ENCODE peak calls at places on chromosomes 3 and 15, in nine cellular contexts. One of them, this sample, is unnamed.

GRCh38 chr15:31271224-31271635 is 55.4 kb upstream of the KLF13 start:
- DNase-seq in GM06990: no peak
- DNase-seq in cardiac muscle cell: no peak
- DNase-seq in fibroblast of the aortic adventitia: no peak
- DNase-seq in suprapubic skin: peak
- DNase-seq in aorta: no peak
- DNase-seq in astrocyte of the spinal cord: no peak
- DNase-seq in fibroblast of lung: no peak
- DNase-seq in breast epithelium: no peak
- DNase-seq in this sample: no peak

GRCh38 chr3:61381745-61382392 is 130.6 kb upstream of the FHIT start:
- DNase-seq in GM06990: no peak
- DNase-seq in cardiac muscle cell: peak
- DNase-seq in fibroblast of the aortic adventitia: peak
- DNase-seq in suprapubic skin: no peak
- DNase-seq in aorta: no peak
- DNase-seq in astrocyte of the spinal cord: peak
- DNase-seq in fibroblast of lung: peak
- DNase-seq in breast epithelium: no peak
- DNase-seq in this sample: no peak

GRCh38 chr15:63435416-63435815 is 53.8 kb upstream of the CA12 start:
- DNase-seq in GM06990: no peak
- DNase-seq in cardiac muscle cell: no peak
- DNase-seq in fibroblast of the aortic adventitia: no peak
- DNase-seq in suprapubic skin: no peak
- DNase-seq in aorta: no peak
- DNase-seq in astrocyte of the spinal cord: no peak
- DNase-seq in fibroblast of lung: no peak
- DNase-seq in breast epithelium: no peak
- DNase-seq in this sample: no peak

GRCh38 chr3:168117853-168118313 is 22.2 kb upstream of the GOLIM4 start:
- DNase-seq in GM06990: no peak
- DNase-seq in cardiac muscle cell: no peak
- DNase-seq in fibroblast of the aortic adventitia: no peak
- DNase-seq in suprapubic skin: no peak
- DNase-seq in aorta: no peak
- DNase-seq in astrocyte of the spinal cord: peak
- DNase-seq in fibroblast of lung: peak
- DNase-seq in breast epithelium: no peak
- DNase-seq in this sample: no peak

GRCh38 chr3:172102123-172102882 is 62.9 kb downstream of the FNDC3B start:
- DNase-seq in GM06990: peak
- DNase-seq in cardiac muscle cell: no peak
- DNase-seq in fibroblast of the aortic adventitia: no peak
- DNase-seq in suprapubic skin: no peak
- DNase-seq in aorta: no peak
- DNase-seq in astrocyte of the spinal cord: no peak
- DNase-seq in fibroblast of lung: no peak
- DNase-seq in breast epithelium: no peak
- DNase-seq in this sample: peak

GRCh38 chr3:99031778-99032177 is 130.3 kb upstream of the DCBLD2 start:
- DNase-seq in GM06990: no peak
- DNase-seq in cardiac muscle cell: no peak
- DNase-seq in fibroblast of the aortic adventitia: no peak
- DNase-seq in suprapubic skin: no peak
- DNase-seq in aorta: no peak
- DNase-seq in astrocyte of the spinal cord: no peak
- DNase-seq in fibroblast of lung: no peak
- DNase-seq in breast epithelium: no peak
- DNase-seq in this sample: no peak

GRCh38 chr3:49840371-49840770 is 16.0 kb downstream of the TRAIP start:
- DNase-seq in GM06990: no peak
- DNase-seq in cardiac muscle cell: no peak
- DNase-seq in fibroblast of the aortic adventitia: peak
- DNase-seq in suprapubic skin: no peak
- DNase-seq in aorta: no peak
- DNase-seq in astrocyte of the spinal cord: no peak
- DNase-seq in fibroblast of lung: no peak
- DNase-seq in breast epithelium: no peak
- DNase-seq in this sample: no peak

GRCh38 chr15:90394074-90394473 is 6.0 kb downstream of the IQGAP1 start:
- DNase-seq in GM06990: no peak
- DNase-seq in cardiac muscle cell: no peak
- DNase-seq in fibroblast of the aortic adventitia: no peak
- DNase-seq in suprapubic skin: no peak
- DNase-seq in aorta: no peak
- DNase-seq in astrocyte of the spinal cord: no peak
- DNase-seq in fibroblast of lung: no peak
- DNase-seq in breast epithelium: no peak
- DNase-seq in this sample: no peak

GRCh38 chr3:128311441-128311844 is 155.2 kb downstream of the DNAJB8 start:
- DNase-seq in GM06990: no peak
- DNase-seq in cardiac muscle cell: peak
- DNase-seq in fibroblast of the aortic adventitia: no peak
- DNase-seq in suprapubic skin: no peak
- DNase-seq in aorta: no peak
- DNase-seq in astrocyte of the spinal cord: no peak
- DNase-seq in fibroblast of lung: no peak
- DNase-seq in breast epithelium: peak
- DNase-seq in this sample: no peak

GRCh38 chr3:44883999-44884431 is 9.6 kb downstream of the TGM4 start:
- DNase-seq in GM06990: no peak
- DNase-seq in cardiac muscle cell: no peak
- DNase-seq in fibroblast of the aortic adventitia: peak
- DNase-seq in suprapubic skin: no peak
- DNase-seq in aorta: no peak
- DNase-seq in astrocyte of the spinal cord: peak
- DNase-seq in fibroblast of lung: peak
- DNase-seq in breast epithelium: no peak
- DNase-seq in this sample: no peak

GRCh38 chr3:143090486-143090885 is 29.1 kb upstream of the CHST2 start:
- DNase-seq in GM06990: no peak
- DNase-seq in cardiac muscle cell: peak
- DNase-seq in fibroblast of the aortic adventitia: no peak
- DNase-seq in suprapubic skin: no peak
- DNase-seq in aorta: no peak
- DNase-seq in astrocyte of the spinal cord: no peak
- DNase-seq in fibroblast of lung: no peak
- DNase-seq in breast epithelium: no peak
- DNase-seq in this sample: no peak

GRCh38 chr3:45760878-45761711 is 35.2 kb downstream of the SLC6A20 start:
- DNase-seq in GM06990: no peak
- DNase-seq in cardiac muscle cell: peak
- DNase-seq in fibroblast of the aortic adventitia: peak
- DNase-seq in suprapubic skin: no peak
- DNase-seq in aorta: no peak
- DNase-seq in astrocyte of the spinal cord: peak
- DNase-seq in fibroblast of lung: peak
- DNase-seq in breast epithelium: peak
- DNase-seq in this sample: peak

GRCh38 chr3:188301147-188301546 is 147.2 kb downstream of the LPP start:
- DNase-seq in GM06990: no peak
- DNase-seq in cardiac muscle cell: no peak
- DNase-seq in fibroblast of the aortic adventitia: no peak
- DNase-seq in suprapubic skin: no peak
- DNase-seq in aorta: no peak
- DNase-seq in astrocyte of the spinal cord: no peak
- DNase-seq in fibroblast of lung: no peak
- DNase-seq in breast epithelium: no peak
- DNase-seq in this sample: no peak

GRCh38 chr3:188296761-188297689 is 143.1 kb downstream of the LPP start:
- DNase-seq in GM06990: no peak
- DNase-seq in cardiac muscle cell: no peak
- DNase-seq in fibroblast of the aortic adventitia: peak
- DNase-seq in suprapubic skin: no peak
- DNase-seq in aorta: no peak
- DNase-seq in astrocyte of the spinal cord: peak
- DNase-seq in fibroblast of lung: peak
- DNase-seq in breast epithelium: no peak
- DNase-seq in this sample: no peak

GRCh38 chr3:188299068-188299467 is 145.1 kb downstream of the LPP start:
- DNase-seq in GM06990: no peak
- DNase-seq in cardiac muscle cell: no peak
- DNase-seq in fibroblast of the aortic adventitia: no peak
- DNase-seq in suprapubic skin: no peak
- DNase-seq in aorta: no peak
- DNase-seq in astrocyte of the spinal cord: no peak
- DNase-seq in fibroblast of lung: peak
- DNase-seq in breast epithelium: no peak
- DNase-seq in this sample: no peak

GRCh38 chr3:188298585-188298984 is 144.6 kb downstream of the LPP start:
- DNase-seq in GM06990: no peak
- DNase-seq in cardiac muscle cell: no peak
- DNase-seq in fibroblast of the aortic adventitia: peak
- DNase-seq in suprapubic skin: no peak
- DNase-seq in aorta: no peak
- DNase-seq in astrocyte of the spinal cord: peak
- DNase-seq in fibroblast of lung: no peak
- DNase-seq in breast epithelium: no peak
- DNase-seq in this sample: no peak

GRCh38 chr3:188299713-188300112 is 145.8 kb downstream of the LPP start:
- DNase-seq in GM06990: no peak
- DNase-seq in cardiac muscle cell: no peak
- DNase-seq in fibroblast of the aortic adventitia: no peak
- DNase-seq in suprapubic skin: no peak
- DNase-seq in aorta: no peak
- DNase-seq in astrocyte of the spinal cord: no peak
- DNase-seq in fibroblast of lung: no peak
- DNase-seq in breast epithelium: no peak
- DNase-seq in this sample: no peak
- H3K4me3 ChIP-seq in GM06990: no peak
- H3K4me3 ChIP-seq in cardiac muscle cell: no peak
- H3K4me3 ChIP-seq in fibroblast of the aortic adventitia: no peak
- H3K4me3 ChIP-seq in suprapubic skin: no peak
- H3K4me3 ChIP-seq in aorta: no peak
- H3K4me3 ChIP-seq in astrocyte of the spinal cord: no peak
- H3K4me3 ChIP-seq in fibroblast of lung: no peak
- H3K4me3 ChIP-seq in breast epithelium: no peak
- H3K4me3 ChIP-seq in this sample: no peak

GRCh38 chr3:160931474-160931873 is 173.7 kb downstream of the B3GALNT1 start:
- DNase-seq in GM06990: no peak
- DNase-seq in cardiac muscle cell: no peak
- DNase-seq in fibroblast of the aortic adventitia: peak
- DNase-seq in suprapubic skin: no peak
- DNase-seq in aorta: no peak
- DNase-seq in astrocyte of the spinal cord: peak
- DNase-seq in fibroblast of lung: peak
- DNase-seq in breast epithelium: no peak
- DNase-seq in this sample: no peak

GRCh38 chr3:160929595-160929994 is 173.6 kb downstream of the PPM1L start:
- DNase-seq in GM06990: no peak
- DNase-seq in cardiac muscle cell: peak
- DNase-seq in fibroblast of the aortic adventitia: no peak
- DNase-seq in suprapubic skin: no peak
- DNase-seq in aorta: no peak
- DNase-seq in astrocyte of the spinal cord: no peak
- DNase-seq in fibroblast of lung: peak
- DNase-seq in breast epithelium: no peak
- DNase-seq in this sample: no peak

DNA sequence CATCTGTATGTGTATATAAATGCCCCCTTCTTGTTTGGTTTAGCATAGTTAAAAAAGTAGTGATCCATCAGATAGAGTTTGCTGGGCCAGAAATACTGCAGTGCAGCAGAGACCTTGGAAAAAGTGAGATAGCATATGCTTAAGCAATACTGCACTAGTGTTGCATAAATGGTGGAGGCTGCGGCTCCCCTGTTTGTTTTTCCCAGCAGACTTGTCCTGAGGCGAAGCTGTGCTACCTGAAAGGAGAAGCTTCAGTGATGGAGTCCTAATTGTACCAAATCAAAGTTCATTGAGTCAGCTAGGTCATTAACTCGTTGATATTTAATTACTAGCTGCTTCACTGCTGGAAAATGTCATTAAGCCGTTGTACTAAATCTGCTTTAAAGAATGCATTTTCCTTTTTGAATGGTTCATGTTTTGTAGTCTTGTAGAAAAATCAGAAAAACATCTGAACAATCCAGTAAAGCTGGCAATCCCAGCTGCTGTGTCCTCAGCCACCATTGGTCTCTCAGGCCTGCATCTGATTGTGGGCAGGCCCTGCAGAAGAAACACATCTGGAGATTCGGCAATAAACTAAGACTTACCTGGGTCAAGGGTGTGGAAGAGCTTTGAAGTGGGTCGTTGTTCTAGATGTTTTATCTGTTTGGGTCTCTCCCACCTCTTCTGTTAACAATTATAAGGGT is 169.6 kb downstream of the B3GALNT1 start:
- DNase-seq in GM06990: no peak
- DNase-seq in cardiac muscle cell: no peak
- DNase-seq in fibroblast of the aortic adventitia: no peak
- DNase-seq in suprapubic skin: no peak
- DNase-seq in aorta: no peak
- DNase-seq in astrocyte of the spinal cord: no peak
- DNase-seq in fibroblast of lung: no peak
- DNase-seq in breast epithelium: no peak
- DNase-seq in this sample: no peak
- H3K4me3 ChIP-seq in GM06990: no peak
- H3K4me3 ChIP-seq in cardiac muscle cell: no peak
- H3K4me3 ChIP-seq in fibroblast of the aortic adventitia: no peak
- H3K4me3 ChIP-seq in suprapubic skin: no peak
- H3K4me3 ChIP-seq in aorta: no peak
- H3K4me3 ChIP-seq in astrocyte of the spinal cord: no peak
- H3K4me3 ChIP-seq in fibroblast of lung: no peak
- H3K4me3 ChIP-seq in breast epithelium: no peak
- H3K4me3 ChIP-seq in this sample: no peak

GRCh38 chr3:184230081-184230602 is 757 bp downstream of the VWA5B2 start:
- DNase-seq in GM06990: no peak
- DNase-seq in cardiac muscle cell: peak
- DNase-seq in fibroblast of the aortic adventitia: no peak
- DNase-seq in suprapubic skin: no peak
- DNase-seq in aorta: no peak
- DNase-seq in astrocyte of the spinal cord: no peak
- DNase-seq in fibroblast of lung: no peak
- DNase-seq in breast epithelium: no peak
- DNase-seq in this sample: no peak
- H3K4me3 ChIP-seq in GM06990: peak
- H3K4me3 ChIP-seq in cardiac muscle cell: peak
- H3K4me3 ChIP-seq in fibroblast of the aortic adventitia: no peak
- H3K4me3 ChIP-seq in suprapubic skin: peak
- H3K4me3 ChIP-seq in aorta: peak
- H3K4me3 ChIP-seq in astrocyte of the spinal cord: no peak
- H3K4me3 ChIP-seq in fibroblast of lung: no peak
- H3K4me3 ChIP-seq in breast epithelium: peak
- H3K4me3 ChIP-seq in this sample: peak

GRCh38 chr3:111989061-111989678 is 9.6 kb upstream of the TAGLN3 start:
- DNase-seq in GM06990: no peak
- DNase-seq in cardiac muscle cell: peak
- DNase-seq in fibroblast of the aortic adventitia: peak
- DNase-seq in suprapubic skin: no peak
- DNase-seq in aorta: no peak
- DNase-seq in astrocyte of the spinal cord: peak
- DNase-seq in fibroblast of lung: peak
- DNase-seq in breast epithelium: no peak
- DNase-seq in this sample: no peak
- H3K4me3 ChIP-seq in GM06990: no peak
- H3K4me3 ChIP-seq in cardiac muscle cell: no peak
- H3K4me3 ChIP-seq in fibroblast of the aortic adventitia: no peak
- H3K4me3 ChIP-seq in suprapubic skin: no peak
- H3K4me3 ChIP-seq in aorta: no peak
- H3K4me3 ChIP-seq in astrocyte of the spinal cord: no peak
- H3K4me3 ChIP-seq in fibroblast of lung: no peak
- H3K4me3 ChIP-seq in breast epithelium: no peak
- H3K4me3 ChIP-seq in this sample: no peak